ENCODE peak calls at places on chromosome 22, in four cellular contexts. One of them, this sample, is unnamed.

GRCh38 chr22:18044548-18045271 is 20.3 kb upstream of the MICAL3 start:
- DNase-seq in non-pigmented ciliary epithelial cell: no peak
- DNase-seq in stimulated activated CD4-positive, alpha-beta T cell treated with anti-CD3 and anti-CD28 coated beads, Interleukin-2, amount 100 ng/mL, for 48 hours: no peak
- DNase-seq in retina: no peak
- DNase-seq in this sample: no peak

GRCh38 chr22:23086787-23087186 is 16.5 kb downstream of the GNAZ start:
- DNase-seq in non-pigmented ciliary epithelial cell: no peak
- DNase-seq in stimulated activated CD4-positive, alpha-beta T cell treated with anti-CD3 and anti-CD28 coated beads, Interleukin-2, amount 100 ng/mL, for 48 hours: no peak
- DNase-seq in retina: no peak
- DNase-seq in this sample: no peak

GRCh38 chr22:42196454-42196853 is 65.8 kb upstream of the CYP2D6 start:
- DNase-seq in non-pigmented ciliary epithelial cell: no peak
- DNase-seq in stimulated activated CD4-positive, alpha-beta T cell treated with anti-CD3 and anti-CD28 coated beads, Interleukin-2, amount 100 ng/mL, for 48 hours: no peak
- DNase-seq in retina: no peak
- DNase-seq in this sample: no peak

GRCh38 chr22:32052259-32052658 is 9.2 kb downstream of the SLC5A1 start:
- DNase-seq in non-pigmented ciliary epithelial cell: no peak
- DNase-seq in stimulated activated CD4-positive, alpha-beta T cell treated with anti-CD3 and anti-CD28 coated beads, Interleukin-2, amount 100 ng/mL, for 48 hours: no peak
- DNase-seq in retina: no peak
- DNase-seq in this sample: no peak

GRCh38 chr22:45239378-45240136 is 1.1 kb downstream of the KIAA0930 start:
- DNase-seq in non-pigmented ciliary epithelial cell: no peak
- DNase-seq in stimulated activated CD4-positive, alpha-beta T cell treated with anti-CD3 and anti-CD28 coated beads, Interleukin-2, amount 100 ng/mL, for 48 hours: no peak
- DNase-seq in retina: peak; percentile 42
- DNase-seq in this sample: no peak

GRCh38 chr22:35355744-35356420 is 25.0 kb upstream of the HMOX1 start:
- DNase-seq in non-pigmented ciliary epithelial cell: no peak
- DNase-seq in stimulated activated CD4-positive, alpha-beta T cell treated with anti-CD3 and anti-CD28 coated beads, Interleukin-2, amount 100 ng/mL, for 48 hours: no peak
- DNase-seq in retina: no peak
- DNase-seq in this sample: peak; percentile 52

GRCh38 chr22:35477911-35478582 is 62.6 kb upstream of the RASD2 start:
- DNase-seq in non-pigmented ciliary epithelial cell: no peak
- DNase-seq in stimulated activated CD4-positive, alpha-beta T cell treated with anti-CD3 and anti-CD28 coated beads, Interleukin-2, amount 100 ng/mL, for 48 hours: no peak
- DNase-seq in retina: no peak
- DNase-seq in this sample: peak; percentile 60

GRCh38 chr22:46367707-46368191 is 32.2 kb downstream of the TRMU start:
- DNase-seq in non-pigmented ciliary epithelial cell: no peak
- DNase-seq in stimulated activated CD4-positive, alpha-beta T cell treated with anti-CD3 and anti-CD28 coated beads, Interleukin-2, amount 100 ng/mL, for 48 hours: peak; percentile 73
- DNase-seq in retina: peak; percentile 67
- DNase-seq in this sample: peak; percentile 86

GRCh38 chr22:35313311-35314121 is 13.8 kb downstream of the TOM1 start:
- DNase-seq in non-pigmented ciliary epithelial cell: peak; percentile 68
- DNase-seq in stimulated activated CD4-positive, alpha-beta T cell treated with anti-CD3 and anti-CD28 coated beads, Interleukin-2, amount 100 ng/mL, for 48 hours: no peak
- DNase-seq in retina: peak; percentile 15
- DNase-seq in this sample: no peak

GRCh38 chr22:42365942-42366660 is 66.1 kb downstream of the NFAM1 start:
- DNase-seq in non-pigmented ciliary epithelial cell: no peak
- DNase-seq in stimulated activated CD4-positive, alpha-beta T cell treated with anti-CD3 and anti-CD28 coated beads, Interleukin-2, amount 100 ng/mL, for 48 hours: no peak
- DNase-seq in retina: no peak
- DNase-seq in this sample: no peak

GRCh38 chr22:48536691-48537591 is 1290.7 kb downstream of the BRD1 start:
- DNase-seq in non-pigmented ciliary epithelial cell: no peak
- DNase-seq in stimulated activated CD4-positive, alpha-beta T cell treated with anti-CD3 and anti-CD28 coated beads, Interleukin-2, amount 100 ng/mL, for 48 hours: no peak
- DNase-seq in retina: no peak
- DNase-seq in this sample: no peak

GRCh38 chr22:40635008-40635939 is 1.2 kb downstream of the MRTFA start:
- DNase-seq in non-pigmented ciliary epithelial cell: no peak
- DNase-seq in stimulated activated CD4-positive, alpha-beta T cell treated with anti-CD3 and anti-CD28 coated beads, Interleukin-2, amount 100 ng/mL, for 48 hours: no peak
- DNase-seq in retina: peak; percentile 16
- DNase-seq in this sample: no peak

GRCh38 chr22:36184433-36185035 is 17.1 kb downstream of the APOL4 start:
- DNase-seq in non-pigmented ciliary epithelial cell: no peak
- DNase-seq in stimulated activated CD4-positive, alpha-beta T cell treated with anti-CD3 and anti-CD28 coated beads, Interleukin-2, amount 100 ng/mL, for 48 hours: no peak
- DNase-seq in retina: no peak
- DNase-seq in this sample: peak; percentile 29

GRCh38 chr22:26756675-26757293 is 99.4 kb downstream of the MIAT start:
- DNase-seq in non-pigmented ciliary epithelial cell: no peak
- DNase-seq in stimulated activated CD4-positive, alpha-beta T cell treated with anti-CD3 and anti-CD28 coated beads, Interleukin-2, amount 100 ng/mL, for 48 hours: peak; percentile 71
- DNase-seq in retina: peak; percentile 91
- DNase-seq in this sample: peak; percentile 71

GRCh38 chr22:24810043-24810749 is 4.2 kb downstream of the SGSM1 start:
- DNase-seq in non-pigmented ciliary epithelial cell: no peak
- DNase-seq in stimulated activated CD4-positive, alpha-beta T cell treated with anti-CD3 and anti-CD28 coated beads, Interleukin-2, amount 100 ng/mL, for 48 hours: no peak
- DNase-seq in retina: peak; percentile 82
- DNase-seq in this sample: peak; percentile 80

GRCh38 chr22:40008726-40009125 is 14.0 kb downstream of the FAM83F start:
- DNase-seq in non-pigmented ciliary epithelial cell: no peak
- DNase-seq in stimulated activated CD4-positive, alpha-beta T cell treated with anti-CD3 and anti-CD28 coated beads, Interleukin-2, amount 100 ng/mL, for 48 hours: no peak
- DNase-seq in retina: no peak
- DNase-seq in this sample: peak; percentile 77

GRCh38 chr22:20463324-20464095 is 25.9 kb upstream of the SCARF2 start:
- DNase-seq in non-pigmented ciliary epithelial cell: no peak
- DNase-seq in stimulated activated CD4-positive, alpha-beta T cell treated with anti-CD3 and anti-CD28 coated beads, Interleukin-2, amount 100 ng/mL, for 48 hours: no peak
- DNase-seq in retina: no peak
- DNase-seq in this sample: no peak

GRCh38 chr22:28899199-28899853 is 16.0 kb downstream of the ZNRF3 start:
- DNase-seq in non-pigmented ciliary epithelial cell: no peak
- DNase-seq in stimulated activated CD4-positive, alpha-beta T cell treated with anti-CD3 and anti-CD28 coated beads, Interleukin-2, amount 100 ng/mL, for 48 hours: no peak
- DNase-seq in retina: no peak
- DNase-seq in this sample: no peak

GRCh38 chr22:37178350-37179125 is 9.5 kb downstream of the C1QTNF6 start:
- DNase-seq in non-pigmented ciliary epithelial cell: no peak
- DNase-seq in stimulated activated CD4-positive, alpha-beta T cell treated with anti-CD3 and anti-CD28 coated beads, Interleukin-2, amount 100 ng/mL, for 48 hours: no peak
- DNase-seq in retina: peak; percentile 61
- DNase-seq in this sample: peak; percentile 72

GRCh38 chr22:38754247-38755154 is 1.3 kb downstream of the SUN2 start:
- DNase-seq in non-pigmented ciliary epithelial cell: no peak
- DNase-seq in stimulated activated CD4-positive, alpha-beta T cell treated with anti-CD3 and anti-CD28 coated beads, Interleukin-2, amount 100 ng/mL, for 48 hours: no peak
- DNase-seq in retina: no peak
- DNase-seq in this sample: peak; percentile 77

GRCh38 chr22:50207383-50208031 is 6.7 kb downstream of the SELENOO start:
- DNase-seq in non-pigmented ciliary epithelial cell: no peak
- DNase-seq in stimulated activated CD4-positive, alpha-beta T cell treated with anti-CD3 and anti-CD28 coated beads, Interleukin-2, amount 100 ng/mL, for 48 hours: no peak
- DNase-seq in retina: no peak
- DNase-seq in this sample: no peak

GRCh38 chr22:31233001-31233400 is 20.9 kb downstream of the LIMK2 start:
- DNase-seq in non-pigmented ciliary epithelial cell: no peak
- DNase-seq in stimulated activated CD4-positive, alpha-beta T cell treated with anti-CD3 and anti-CD28 coated beads, Interleukin-2, amount 100 ng/mL, for 48 hours: no peak
- DNase-seq in retina: no peak
- DNase-seq in this sample: no peak

GRCh38 chr22:25488244-25489020 is 76.0 kb upstream of the GRK3 start:
- DNase-seq in non-pigmented ciliary epithelial cell: peak; percentile 68
- DNase-seq in stimulated activated CD4-positive, alpha-beta T cell treated with anti-CD3 and anti-CD28 coated beads, Interleukin-2, amount 100 ng/mL, for 48 hours: peak; percentile 35
- DNase-seq in retina: no peak
- DNase-seq in this sample: no peak

GRCh38 chr22:46584081-46584903 is 35.9 kb upstream of the GRAMD4 start:
- DNase-seq in non-pigmented ciliary epithelial cell: no peak
- DNase-seq in stimulated activated CD4-positive, alpha-beta T cell treated with anti-CD3 and anti-CD28 coated beads, Interleukin-2, amount 100 ng/mL, for 48 hours: no peak
- DNase-seq in retina: peak; percentile 61
- DNase-seq in this sample: no peak

GRCh38 chr22:50171319-50171964 is 911 bp downstream of the PANX2 start:
- DNase-seq in non-pigmented ciliary epithelial cell: no peak
- DNase-seq in stimulated activated CD4-positive, alpha-beta T cell treated with anti-CD3 and anti-CD28 coated beads, Interleukin-2, amount 100 ng/mL, for 48 hours: no peak
- DNase-seq in retina: no peak
- DNase-seq in this sample: no peak

GRCh38 chr22:28989035-28989464 is 72.6 kb downstream of the C22orf31 start:
- DNase-seq in non-pigmented ciliary epithelial cell: no peak
- DNase-seq in stimulated activated CD4-positive, alpha-beta T cell treated with anti-CD3 and anti-CD28 coated beads, Interleukin-2, amount 100 ng/mL, for 48 hours: peak; percentile 10
- DNase-seq in retina: no peak
- DNase-seq in this sample: no peak

GRCh38 chr22:49298834-49299750 is 528.6 kb downstream of the BRD1 start:
- DNase-seq in non-pigmented ciliary epithelial cell: no peak
- DNase-seq in stimulated activated CD4-positive, alpha-beta T cell treated with anti-CD3 and anti-CD28 coated beads, Interleukin-2, amount 100 ng/mL, for 48 hours: no peak
- DNase-seq in retina: no peak
- DNase-seq in this sample: peak; percentile 40

This sample was measured in islet precursor cell.